ENCODE peak calls at places on chromosomes 4 and X, in six cellular contexts. S, V, Z, J, D and C are unnamed samples.

GRCh38 chrX:85828771-85829170 is 218.6 kb downstream of the CHM start:
- DNase-seq in S (no peak), V (no peak), Z (no peak), J (no peak), D (no peak), C (no peak)

GRCh38 chrX:48893556-48894348 is 3.8 kb downstream of the TIMM17B start:
- DNase-seq in S (no peak), V (no peak), Z (no peak), J (no peak), D (no peak), C (no peak)

GRCh38 chr4:103150677-103151076 is 47.5 kb downstream of the CENPE start:
- DNase-seq in S (no peak), V (no peak), Z (no peak), J (no peak), D (no peak), C (no peak)

GRCh38 chr4:57182132-57182874 is 72.1 kb upstream of the IGFBP7 start:
- DNase-seq in S (no peak), V (no peak), Z (no peak), J (peak), D (peak), C (peak)

GRCh38 chr4:5383191-5383980 is 325.0 kb downstream of the EVC2 start:
- DNase-seq in S (no peak), V (no peak), Z (no peak), J (no peak), D (no peak), C (no peak)

GRCh38 chr4:71009796-71010588 is 16.5 kb downstream of the DCK start:
- DNase-seq in S (no peak), V (no peak), Z (peak), J (no peak), D (peak), C (no peak)

GRCh38 chr4:83894831-83895230 is 358.9 kb downstream of the GPAT3 start:
- DNase-seq in S (no peak), V (no peak), Z (no peak), J (no peak), D (peak), C (no peak)

GRCh38 chr4:168908093-168908492 is 102.0 kb downstream of the CBR4 start:
- DNase-seq in S (no peak), V (no peak), Z (no peak), J (no peak), D (no peak), C (no peak)

GRCh38 chr4:7367361-7367760 is 67.4 kb downstream of the PSAPL1 start:
- DNase-seq in S (no peak), V (no peak), Z (no peak), J (no peak), D (no peak), C (no peak)

GRCh38 chr4:123599920-123600394 is 203.4 kb downstream of the SPRY1 start:
- DNase-seq in S (no peak), V (no peak), Z (no peak), J (peak), D (peak), C (peak)

GRCh38 chr4:183962413-183962812 is 57.3 kb downstream of the STOX2 start:
- DNase-seq in S (no peak), V (no peak), Z (no peak), J (no peak), D (no peak), C (no peak)

GRCh38 chrX:31706456-31706855 is 634.6 kb upstream of the FTHL17 start:
- DNase-seq in S (no peak), V (no peak), Z (no peak), J (no peak), D (no peak), C (peak)

GRCh38 chr4:159273126-159273438 is 170.2 kb downstream of the RAPGEF2 start:
- DNase-seq in S (no peak), V (no peak), Z (no peak), J (no peak), D (peak), C (peak)

GRCh38 chrX:38112566-38112965 is 106.2 kb downstream of the SYTL5 start:
- DNase-seq in S (no peak), V (no peak), Z (no peak), J (no peak), D (no peak), C (no peak)

GRCh38 chr4:81844717-81845116 is 373.0 kb upstream of the RASGEF1B start:
- DNase-seq in S (peak), V (peak), Z (peak), J (peak), D (peak), C (peak)

GRCh38 chr4:6338951-6339817 is 69.5 kb downstream of the WFS1 start:
- DNase-seq in S (no peak), V (no peak), Z (no peak), J (no peak), D (no peak), C (no peak)

GRCh38 chrX:12970691-12971202 is 4.2 kb upstream of the TMSB4X start:
- DNase-seq in S (no peak), V (no peak), Z (no peak), J (no peak), D (no peak), C (no peak)

GRCh38 chr4:5544762-5545161 is 163.6 kb downstream of the EVC2 start:
- DNase-seq in S (no peak), V (no peak), Z (no peak), J (no peak), D (no peak), C (no peak)

GRCh38 chr4:37663552-37663951 is 22.6 kb downstream of the RELL1 start:
- DNase-seq in S (no peak), V (no peak), Z (no peak), J (no peak), D (no peak), C (no peak)

GRCh38 chr4:610411-611261 is 14.7 kb upstream of the PDE6B start:
- DNase-seq in S (no peak), V (no peak), Z (peak), J (no peak), D (peak), C (peak)

GRCh38 chrX:84248226-84248625 is 60.2 kb upstream of the RPS6KA6 start:
- DNase-seq in S (no peak), V (no peak), Z (no peak), J (no peak), D (no peak), C (no peak)

GRCh38 chrX:82230013-82230412 is 1028.1 kb downstream of the SH3BGRL start:
- DNase-seq in S (no peak), V (no peak), Z (no peak), J (no peak), D (no peak), C (peak)

GRCh38 chrX:115958687-115959359 is 211.7 kb upstream of the AGTR2 start:
- DNase-seq in S (no peak), V (no peak), Z (no peak), J (no peak), D (no peak), C (peak)

GRCh38 chr4:185587444-185588161 is 52.3 kb upstream of the PDLIM3 start:
- DNase-seq in S (no peak), V (peak), Z (no peak), J (no peak), D (peak), C (no peak)

GRCh38 chr4:26208237-26208985 is 112.4 kb upstream of the RBPJ start:
- DNase-seq in S (no peak), V (no peak), Z (no peak), J (no peak), D (no peak), C (no peak)

GRCh38 chr4:40530961-40531635 is 98.6 kb downstream of the RBM47 start:
- DNase-seq in S (no peak), V (no peak), Z (no peak), J (no peak), D (no peak), C (no peak)

GRCh38 chrX:10052906-10053625 is 85.9 kb downstream of the CLDN34 start:
- DNase-seq in S (no peak), V (no peak), Z (no peak), J (no peak), D (peak), C (no peak)

GRCh38 chr4:124806403-124806802 is 93.9 kb upstream of the ANKRD50 start:
- DNase-seq in S (no peak), V (no peak), Z (peak), J (no peak), D (no peak), C (no peak)

GRCh38 chr4:92600638-92601037 is 296.9 kb downstream of the GRID2 start:
- DNase-seq in S (no peak), V (no peak), Z (no peak), J (no peak), D (no peak), C (no peak)

GRCh38 chr4:148030486-148030885 is 298.6 kb downstream of the ARHGAP10 start:
- DNase-seq in S (no peak), V (no peak), Z (no peak), J (no peak), D (peak), C (no peak)

GRCh38 chrX:67582436-67582835 is 38.6 kb downstream of the AR start:
- DNase-seq in S (no peak), V (no peak), Z (no peak), J (no peak), D (no peak), C (no peak)

GRCh38 chr4:147901886-147902285 is 170.0 kb downstream of the ARHGAP10 start:
- DNase-seq in S (no peak), V (no peak), Z (no peak), J (no peak), D (no peak), C (no peak)

GRCh38 chr4:181301735-181302380 is 941.3 kb upstream of the TENM3 start:
- DNase-seq in S (no peak), V (peak), Z (no peak), J (no peak), D (peak), C (peak)

GRCh38 chrX:16491461-16491860 is 158.5 kb upstream of the S100G start:
- DNase-seq in S (no peak), V (no peak), Z (no peak), J (no peak), D (no peak), C (no peak)

GRCh38 chr4:138510053-138510452 is 267.9 kb upstream of the SLC7A11 start:
- DNase-seq in S (no peak), V (no peak), Z (no peak), J (no peak), D (peak), C (no peak)

GRCh38 chr4:102352774-102353173 is 7.5 kb upstream of the SLC39A8 start:
- DNase-seq in S (no peak), V (no peak), Z (no peak), J (no peak), D (no peak), C (no peak)

GRCh38 chr4:54498661-54499111 is 159.1 kb upstream of the KIT start:
- DNase-seq in S (no peak), V (no peak), Z (no peak), J (no peak), D (peak), C (no peak)

GRCh38 chrX:68719181-68719903 is 71.9 kb downstream of the STARD8 start:
- DNase-seq in S (no peak), V (no peak), Z (no peak), J (no peak), D (no peak), C (peak)

GRCh38 chr4:7803992-7804758 is 135.5 kb downstream of the AFAP1 start:
- DNase-seq in S (peak), V (peak), Z (no peak), J (peak), D (peak), C (peak)